ENCODE peak calls at places on chromosomes 6 and 20, in nine cellular contexts. L is neural progenitor cell, E is transverse colon, F is heart right ventricle, J is mammary epithelial cell, V is upper lobe of left lung, X is astrocyte, T is endothelial cell of umbilical vein, D is suprapubic skin. H is an unnamed sample.
A peak's percentile ranks its signal among the peaks of the same experiment; 100 is the strongest.

GRCh38 chr20:24735263-24735662 is 213.8 kb upstream of the CST7 start:
- DNase-seq in L (no peak), E (no peak), F (no peak), J (no peak), V (no peak), X (peak; percentile 6), T (no peak), D (no peak), H (no peak)

GRCh38 chr20:4135385-4136077 is 120.2 kb upstream of the RNF24 start:
- DNase-seq in L (no peak), E (peak; percentile 30), F (no peak), J (peak; percentile 97), V (no peak), X (peak; percentile 98), T (peak; percentile 93), D (no peak), H (no peak)

GRCh38 chr20:63738687-63739128 is 868 bp upstream of the SLC2A4RG start:
- DNase-seq in L (peak; percentile 90), E (peak; percentile 80), F (peak; percentile 78), J (no peak), V (peak; percentile 94), X (no peak), T (no peak), D (no peak), H (no peak)

GRCh38 chr6:15994814-15995459 is 133.9 kb upstream of the MYLIP start:
- DNase-seq in L (no peak), E (no peak), F (no peak), J (no peak), V (no peak), X (no peak), T (peak; percentile 34), D (no peak), H (no peak)

GRCh38 chr20:22502731-22503191 is 81.6 kb downstream of the FOXA2 start:
- DNase-seq in L (peak; percentile 18), E (peak; percentile 63), F (no peak), J (no peak), V (peak; percentile 29), X (no peak), T (no peak), D (no peak), H (no peak)

GRCh38 chr20:36804425-36804824 is 30.9 kb upstream of the DSN1 start:
- DNase-seq in L (no peak), E (no peak), F (no peak), J (no peak), V (peak; percentile 38), X (no peak), T (no peak), D (no peak), H (no peak)

GRCh38 chr20:63706027-63706695 is 1.6 kb downstream of the ARFRP1 start:
- DNase-seq in L (no peak), E (peak; percentile 37), F (no peak), J (no peak), V (no peak), X (no peak), T (no peak), D (peak; percentile 61), H (no peak)

GRCh38 chr6:43737272-43738081 is 32.5 kb upstream of the VEGFA start:
- DNase-seq in L (peak; percentile 32), E (no peak), F (peak; percentile 67), J (peak; percentile 66), V (peak; percentile 78), X (no peak), T (no peak), D (peak; percentile 47), H (no peak)

GRCh38 chr6:121849477-121849876 is 414.0 kb downstream of the GJA1 start:
- DNase-seq in L (peak; percentile 90), E (peak; percentile 11), F (no peak), J (peak; percentile 48), V (no peak), X (peak; percentile 54), T (peak; percentile 88), D (no peak), H (peak; percentile 27)

GRCh38 chr6:121844898-121845297 is 409.5 kb downstream of the GJA1 start:
- DNase-seq in L (no peak), E (no peak), F (no peak), J (no peak), V (no peak), X (no peak), T (no peak), D (no peak), H (no peak)

GRCh38 chr6:121851056-121851455 is 415.6 kb downstream of the GJA1 start:
- DNase-seq in L (peak; percentile 94), E (no peak), F (no peak), J (no peak), V (no peak), X (no peak), T (no peak), D (no peak), H (no peak)

GRCh38 chr6:121848523-121849255 is 413.2 kb downstream of the GJA1 start:
- DNase-seq in L (no peak), E (no peak), F (no peak), J (no peak), V (no peak), X (peak; percentile 35), T (peak; percentile 27), D (no peak), H (no peak)

DNA sequence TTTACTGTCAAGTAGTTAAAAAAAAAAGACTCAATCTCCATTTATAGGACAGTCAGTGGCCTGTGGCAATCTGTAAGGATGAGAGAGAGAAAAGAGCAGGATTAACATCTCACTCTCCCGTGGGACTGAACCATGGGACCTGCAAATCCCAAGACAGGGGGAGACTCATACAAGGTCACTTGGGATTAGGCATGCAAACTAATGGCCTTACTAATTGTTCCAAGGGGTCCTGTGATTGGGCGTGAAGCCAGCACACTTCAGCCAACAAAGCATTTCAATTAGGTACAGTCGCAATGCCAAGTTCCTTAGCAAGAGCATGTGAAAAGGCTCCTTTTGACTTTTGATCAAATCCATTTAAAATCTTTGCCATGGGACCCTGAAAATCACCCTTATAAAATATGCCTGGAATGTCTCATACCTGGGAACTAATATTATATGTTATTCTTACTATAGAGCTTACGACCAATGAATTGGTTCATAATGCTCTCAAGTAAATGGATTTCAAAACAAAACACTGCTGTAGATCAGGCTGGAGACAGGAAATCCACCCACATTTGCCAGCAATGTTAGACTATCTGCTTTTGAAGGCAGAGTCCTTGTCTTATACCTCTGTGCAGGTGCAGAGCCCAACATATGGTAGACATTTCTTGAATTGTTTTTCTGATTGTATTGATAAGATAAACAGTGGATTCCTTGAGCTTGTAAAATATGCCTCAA is 412.5 kb downstream of the GJA1 start:
- DNase-seq in L (no peak), E (no peak), F (no peak), J (no peak), V (no peak), X (no peak), T (peak; percentile 34), D (no peak), H (no peak)
- H3K27ac ChIP-seq in L (no peak overlapping the region), E (no peak overlapping the region), F (no peak overlapping the region), J (no peak overlapping the region), V (no peak overlapping the region), X (peak overlapping the region; percentile 21), T (no peak overlapping the region), D (no peak overlapping the region), H (no peak overlapping the region)

DNA sequence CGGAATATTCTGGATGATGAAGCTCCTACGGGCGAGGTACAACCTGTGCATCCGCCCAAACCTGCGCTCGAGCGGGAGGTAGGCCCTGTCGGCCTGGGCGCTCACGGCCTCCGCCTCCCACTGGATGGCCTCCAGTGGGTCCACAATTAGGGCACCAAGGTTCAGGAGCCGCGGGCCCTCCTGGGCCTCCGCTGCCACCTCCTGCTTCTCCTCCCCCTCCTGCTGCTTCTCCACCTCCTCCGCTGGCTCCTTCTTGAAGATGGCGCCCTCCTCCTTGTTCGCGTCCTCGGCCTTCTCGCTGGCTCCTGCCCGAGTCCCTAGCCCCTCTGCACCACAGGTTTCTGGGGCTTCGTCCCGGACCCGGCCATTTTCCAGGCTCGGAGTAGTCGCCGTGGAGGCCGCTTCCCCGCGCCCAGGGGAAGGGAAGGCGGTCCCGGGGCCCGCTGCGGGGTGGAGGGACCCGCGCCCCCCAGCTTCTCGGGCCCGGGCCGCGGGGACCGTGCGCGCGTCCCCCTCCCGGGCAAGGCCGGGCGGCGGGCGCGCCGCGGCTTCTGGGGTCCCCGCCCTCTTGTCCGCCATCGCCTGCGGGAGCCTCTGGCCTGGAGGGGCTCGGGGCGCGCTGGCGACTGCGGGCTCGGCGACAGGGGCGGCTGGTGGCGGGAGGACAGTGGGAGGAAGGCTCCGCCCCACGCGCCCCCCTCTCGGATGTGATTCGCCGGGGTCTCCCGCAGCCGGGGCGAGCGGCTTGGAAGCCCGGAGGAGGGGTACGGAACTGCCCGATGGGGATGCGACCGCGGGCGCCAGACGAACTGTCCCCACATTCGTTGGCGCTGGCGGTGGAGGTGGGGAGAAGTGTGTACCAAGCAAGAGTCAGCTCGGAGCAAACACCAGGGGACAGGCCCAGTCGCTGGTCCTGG is 17.6 kb downstream of the PLAGL2 start:
- DNase-seq in L (peak; percentile 90), E (peak; percentile 37), F (peak; percentile 48), J (no peak), V (peak; percentile 89), X (peak; percentile 18), T (peak; percentile 41), D (peak; percentile 73), H (peak; percentile 70)
- H3K4me3 ChIP-seq in L (peak overlapping the region; percentile 74), E (peak overlapping the region; percentile 78), F (peak overlapping the region; percentile 67), J (peak overlapping the region; percentile 48), V (peak overlapping the region; percentile 63), X (peak overlapping the region; percentile 69), T (peak overlapping the region; percentile 57), D (peak overlapping the region; percentile 82), H (peak overlapping the region; percentile 63)

GRCh38 chr6:139747154-139747553 is 372.7 kb upstream of the CITED2 start:
- DNase-seq in L (no peak), E (no peak), F (no peak), J (no peak), V (no peak), X (no peak), T (no peak), D (no peak), H (no peak)

GRCh38 chr6:139744891-139745290 is 370.4 kb upstream of the CITED2 start:
- DNase-seq in L (no peak), E (no peak), F (no peak), J (no peak), V (no peak), X (no peak), T (peak; percentile 41), D (no peak), H (no peak)

GRCh38 chr6:139744038-139744437 is 369.6 kb upstream of the CITED2 start:
- DNase-seq in L (no peak), E (no peak), F (no peak), J (no peak), V (no peak), X (no peak), T (no peak), D (no peak), H (no peak)

GRCh38 chr6:139742671-139743070 is 368.2 kb upstream of the CITED2 start:
- DNase-seq in L (no peak), E (no peak), F (no peak), J (no peak), V (no peak), X (no peak), T (no peak), D (no peak), H (no peak)

GRCh38 chr6:139743629-139744028 is 369.2 kb upstream of the CITED2 start:
- DNase-seq in L (no peak), E (no peak), F (no peak), J (peak; percentile 88), V (no peak), X (peak; percentile 96), T (peak; percentile 94), D (no peak), H (no peak)
- H3K27ac ChIP-seq in L (no peak overlapping the region), E (peak overlapping the region; percentile 8), F (no peak overlapping the region), J (no peak overlapping the region), V (no peak overlapping the region), X (no peak overlapping the region), T (peak overlapping the region; percentile 73), D (no peak overlapping the region), H (no peak overlapping the region)

DNA sequence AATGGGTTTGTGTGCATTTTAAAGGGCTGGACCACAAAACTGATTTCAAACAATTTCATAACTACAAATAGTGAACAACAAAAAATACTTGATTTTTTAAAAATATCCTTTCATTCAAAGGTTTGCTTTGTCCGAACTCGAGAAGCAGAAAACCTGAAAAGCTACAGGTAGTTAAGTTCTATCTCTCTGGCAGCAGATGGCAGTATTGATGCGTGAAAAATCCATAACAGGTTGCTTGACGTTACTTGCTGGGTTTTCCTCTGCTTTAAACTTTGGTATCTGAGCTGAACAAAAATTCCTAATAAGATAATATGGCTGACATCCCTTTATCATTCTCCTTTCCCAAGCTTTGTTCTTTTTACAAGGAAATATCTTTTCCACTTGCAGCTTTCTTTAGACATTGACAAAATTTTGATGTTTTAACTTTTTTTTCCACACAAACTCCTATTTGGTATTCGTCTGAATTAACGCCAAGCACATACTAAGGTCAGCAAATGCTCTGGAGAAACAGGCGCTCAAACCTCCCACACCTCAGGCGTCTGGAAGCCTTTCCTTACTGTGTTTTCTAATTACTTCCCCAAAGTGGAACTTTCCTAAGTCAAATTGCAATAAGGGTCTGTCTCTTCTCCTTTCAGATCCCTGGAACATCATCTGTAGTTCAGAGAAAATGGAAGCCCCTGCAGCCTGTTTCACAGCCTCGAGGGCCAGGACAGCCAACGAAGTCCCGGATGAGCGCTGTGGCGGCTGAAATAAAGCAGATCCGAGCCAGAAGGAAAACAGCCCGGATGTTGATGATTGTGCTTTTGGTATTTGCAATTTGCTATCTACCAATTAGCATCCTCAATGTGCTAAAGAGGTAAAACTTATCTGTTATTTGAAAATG is 50.3 kb upstream of the GFRAL start:
- DNase-seq in L (peak; percentile 71), E (no peak), F (peak; percentile 39), J (peak; percentile 39), V (no peak), X (peak; percentile 44), T (peak; percentile 64), D (no peak), H (no peak)
- H3K4me3 ChIP-seq in L (no peak overlapping the region), E (no peak overlapping the region), F (peak overlapping the region; percentile 26), J (no peak overlapping the region), V (no peak overlapping the region), X (no peak overlapping the region), T (no peak overlapping the region), D (no peak overlapping the region), H (no peak overlapping the region)

H was measured in breast epithelium.